ENCODE peak calls at places on chromosomes 1 and 21, in six cellular contexts. One of them, this sample, is unnamed.

GRCh38 chr1:184502154-184502553 is 115.3 kb downstream of the C1orf21 start:
- DNase-seq in GM23248: no peak
- DNase-seq in SK-N-SH: no peak
- DNase-seq in mammary epithelial cell: no peak
- DNase-seq in fibroblast of lung: no peak
- DNase-seq in neural progenitor cell: no peak
- DNase-seq in this sample: no peak

GRCh38 chr1:5269901-5270300 is 615.5 kb downstream of the AJAP1 start:
- DNase-seq in GM23248: no peak
- DNase-seq in SK-N-SH: no peak
- DNase-seq in mammary epithelial cell: no peak
- DNase-seq in fibroblast of lung: no peak
- DNase-seq in neural progenitor cell: no peak
- DNase-seq in this sample: no peak

GRCh38 chr1:46410156-46411009 is 16.3 kb downstream of the FAAH start:
- DNase-seq in GM23248: peak; percentile 47
- DNase-seq in SK-N-SH: no peak
- DNase-seq in mammary epithelial cell: no peak
- DNase-seq in fibroblast of lung: peak; percentile 17
- DNase-seq in neural progenitor cell: no peak
- DNase-seq in this sample: no peak

GRCh38 chr21:14864211-14865021 is 200.4 kb downstream of the NRIP1 start:
- DNase-seq in GM23248: peak; percentile 81
- DNase-seq in SK-N-SH: peak; percentile 12
- DNase-seq in mammary epithelial cell: peak; percentile 81
- DNase-seq in fibroblast of lung: peak; percentile 82
- DNase-seq in neural progenitor cell: peak; percentile 69
- DNase-seq in this sample: peak; percentile 54

GRCh38 chr1:7448986-7449385 is 322.1 kb upstream of the VAMP3 start:
- DNase-seq in GM23248: no peak
- DNase-seq in SK-N-SH: no peak
- DNase-seq in mammary epithelial cell: no peak
- DNase-seq in fibroblast of lung: no peak
- DNase-seq in neural progenitor cell: no peak
- DNase-seq in this sample: no peak

GRCh38 chr1:206036661-206037455 is 13.2 kb upstream of the CTSE start:
- DNase-seq in GM23248: no peak
- DNase-seq in SK-N-SH: no peak
- DNase-seq in mammary epithelial cell: no peak
- DNase-seq in fibroblast of lung: no peak
- DNase-seq in neural progenitor cell: no peak
- DNase-seq in this sample: no peak

GRCh38 chr1:83998599-83999315 is at the start of gene TTLL7:
- DNase-seq in GM23248: peak; percentile 80
- DNase-seq in SK-N-SH: peak; percentile 92
- DNase-seq in mammary epithelial cell: peak; percentile 76
- DNase-seq in fibroblast of lung: peak; percentile 27
- DNase-seq in neural progenitor cell: peak; percentile 93
- DNase-seq in this sample: peak; percentile 85

GRCh38 chr1:56824956-56825355 is 5.8 kb upstream of the FYB2 start:
- DNase-seq in GM23248: peak; percentile 13
- DNase-seq in SK-N-SH: no peak
- DNase-seq in mammary epithelial cell: no peak
- DNase-seq in fibroblast of lung: no peak
- DNase-seq in neural progenitor cell: no peak
- DNase-seq in this sample: no peak

GRCh38 chr21:46093668-46094400 is 4.1 kb upstream of the COL6A2 start:
- DNase-seq in GM23248: no peak
- DNase-seq in SK-N-SH: no peak
- DNase-seq in mammary epithelial cell: no peak
- DNase-seq in fibroblast of lung: no peak
- DNase-seq in neural progenitor cell: no peak
- DNase-seq in this sample: no peak

GRCh38 chr1:99648107-99648506 is 2.2 kb downstream of the PALMD start:
- DNase-seq in GM23248: peak; percentile 34
- DNase-seq in SK-N-SH: peak; percentile 19
- DNase-seq in mammary epithelial cell: peak; percentile 81
- DNase-seq in fibroblast of lung: no peak
- DNase-seq in neural progenitor cell: no peak
- DNase-seq in this sample: no peak

GRCh38 chr1:54110991-54111390 is 41.8 kb downstream of the CDCP2 start:
- DNase-seq in GM23248: no peak
- DNase-seq in SK-N-SH: no peak
- DNase-seq in mammary epithelial cell: no peak
- DNase-seq in fibroblast of lung: no peak
- DNase-seq in neural progenitor cell: no peak
- DNase-seq in this sample: no peak

GRCh38 chr1:42209516-42210370 is 45.2 kb upstream of the GUCA2A start:
- DNase-seq in GM23248: peak; percentile 32
- DNase-seq in SK-N-SH: no peak
- DNase-seq in mammary epithelial cell: no peak
- DNase-seq in fibroblast of lung: peak; percentile 88
- DNase-seq in neural progenitor cell: no peak
- DNase-seq in this sample: no peak

GRCh38 chr1:66916320-66916719 is 8.3 kb downstream of the DNAI4 start:
- DNase-seq in GM23248: peak; percentile 18
- DNase-seq in SK-N-SH: peak; percentile 42
- DNase-seq in mammary epithelial cell: no peak
- DNase-seq in fibroblast of lung: peak; percentile 41
- DNase-seq in neural progenitor cell: no peak
- DNase-seq in this sample: no peak

GRCh38 chr1:235423214-235423652 is 56.0 kb downstream of the TBCE start:
- DNase-seq in GM23248: no peak
- DNase-seq in SK-N-SH: no peak
- DNase-seq in mammary epithelial cell: no peak
- DNase-seq in fibroblast of lung: no peak
- DNase-seq in neural progenitor cell: no peak
- DNase-seq in this sample: no peak

GRCh38 chr1:19338323-19338762 is 26.2 kb downstream of the SLC66A1 start:
- DNase-seq in GM23248: no peak
- DNase-seq in SK-N-SH: peak; percentile 74
- DNase-seq in mammary epithelial cell: peak; percentile 41
- DNase-seq in fibroblast of lung: no peak
- DNase-seq in neural progenitor cell: peak; percentile 81
- DNase-seq in this sample: peak; percentile 42

GRCh38 chr1:220748091-220748934 is at the start of gene MTARC2:
- DNase-seq in GM23248: peak; percentile 86
- DNase-seq in SK-N-SH: peak; percentile 90
- DNase-seq in mammary epithelial cell: peak; percentile 62
- DNase-seq in fibroblast of lung: peak; percentile 73
- DNase-seq in neural progenitor cell: peak; percentile 70
- DNase-seq in this sample: peak; percentile 39

GRCh38 chr1:19038732-19039131 is 82.3 kb upstream of the IFFO2 start:
- DNase-seq in GM23248: no peak
- DNase-seq in SK-N-SH: no peak
- DNase-seq in mammary epithelial cell: no peak
- DNase-seq in fibroblast of lung: no peak
- DNase-seq in neural progenitor cell: no peak
- DNase-seq in this sample: no peak

GRCh38 chr1:23483327-23484252 is at the start of gene ASAP3:
- DNase-seq in GM23248: peak; percentile 63
- DNase-seq in SK-N-SH: peak; percentile 59
- DNase-seq in mammary epithelial cell: peak; percentile 25
- DNase-seq in fibroblast of lung: peak; percentile 53
- DNase-seq in neural progenitor cell: peak; percentile 54
- DNase-seq in this sample: peak; percentile 38

GRCh38 chr1:38559180-38559874 is 300.2 kb downstream of the RRAGC start:
- DNase-seq in GM23248: peak; percentile 10
- DNase-seq in SK-N-SH: no peak
- DNase-seq in mammary epithelial cell: no peak
- DNase-seq in fibroblast of lung: no peak
- DNase-seq in neural progenitor cell: no peak
- DNase-seq in this sample: no peak

GRCh38 chr1:226566234-226566633 is 17.7 kb downstream of the STUM start:
- DNase-seq in GM23248: no peak
- DNase-seq in SK-N-SH: no peak
- DNase-seq in mammary epithelial cell: no peak
- DNase-seq in fibroblast of lung: no peak
- DNase-seq in neural progenitor cell: no peak
- DNase-seq in this sample: no peak
- H3K27ac ChIP-seq in GM23248: no peak overlapping the region
- H3K27ac ChIP-seq in SK-N-SH: no peak overlapping the region
- H3K27ac ChIP-seq in mammary epithelial cell: no peak overlapping the region
- H3K27ac ChIP-seq in fibroblast of lung: no peak overlapping the region
- H3K27ac ChIP-seq in neural progenitor cell: no peak overlapping the region
- H3K27ac ChIP-seq in this sample: no peak overlapping the region

DNA sequence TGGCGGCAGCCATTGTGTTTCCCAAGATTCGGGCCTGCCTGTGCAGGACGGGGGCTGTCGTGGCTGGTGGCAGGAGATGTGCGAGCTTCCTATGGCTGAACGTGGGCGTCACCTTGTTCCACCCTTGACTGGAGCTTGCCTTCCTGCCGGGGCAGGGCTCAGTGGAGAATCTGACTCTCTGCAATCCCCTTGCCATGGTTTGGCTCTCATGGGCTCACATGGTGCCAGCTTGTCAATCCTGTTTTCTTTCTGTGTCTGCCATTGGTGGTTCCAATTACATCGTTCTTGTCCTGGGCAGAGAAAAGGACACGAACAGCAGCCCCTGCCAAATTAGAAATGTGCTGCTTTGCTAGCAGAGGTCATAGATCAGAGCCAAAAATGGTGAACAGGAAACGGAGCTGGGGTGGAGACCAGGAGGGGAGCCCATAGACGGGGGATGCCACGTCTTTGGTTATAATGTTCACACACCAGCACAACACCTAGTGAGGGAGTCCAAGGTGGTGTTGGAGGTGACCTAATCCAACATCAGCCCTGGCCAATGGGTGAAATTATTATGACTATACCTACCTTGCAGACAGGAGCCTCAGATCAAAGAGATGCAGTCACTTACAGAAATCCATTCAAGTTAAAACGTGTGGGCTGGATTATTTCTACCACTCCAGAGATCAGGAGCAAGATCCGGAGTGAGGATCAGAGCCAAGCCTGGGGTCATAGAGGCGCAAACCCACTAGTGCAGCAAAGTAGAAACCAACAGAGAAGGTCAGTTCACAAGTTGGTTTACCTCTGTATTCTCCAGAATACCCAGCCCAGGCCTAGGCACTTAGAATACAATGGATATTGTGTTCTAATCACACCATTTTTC is 253.1 kb downstream of the SIPA1L2 start:
- DNase-seq in GM23248: no peak
- DNase-seq in SK-N-SH: no peak
- DNase-seq in mammary epithelial cell: no peak
- DNase-seq in fibroblast of lung: peak; percentile 2
- DNase-seq in neural progenitor cell: no peak
- DNase-seq in this sample: no peak
- H2AFZ ChIP-seq in GM23248: no peak overlapping the region
- H2AFZ ChIP-seq in SK-N-SH: no peak overlapping the region
- H2AFZ ChIP-seq in mammary epithelial cell: peak overlapping the region; percentile 18
- H2AFZ ChIP-seq in fibroblast of lung: no peak overlapping the region
- H2AFZ ChIP-seq in neural progenitor cell: no peak overlapping the region
- H2AFZ ChIP-seq in this sample: peak overlapping the region; percentile 9

DNA sequence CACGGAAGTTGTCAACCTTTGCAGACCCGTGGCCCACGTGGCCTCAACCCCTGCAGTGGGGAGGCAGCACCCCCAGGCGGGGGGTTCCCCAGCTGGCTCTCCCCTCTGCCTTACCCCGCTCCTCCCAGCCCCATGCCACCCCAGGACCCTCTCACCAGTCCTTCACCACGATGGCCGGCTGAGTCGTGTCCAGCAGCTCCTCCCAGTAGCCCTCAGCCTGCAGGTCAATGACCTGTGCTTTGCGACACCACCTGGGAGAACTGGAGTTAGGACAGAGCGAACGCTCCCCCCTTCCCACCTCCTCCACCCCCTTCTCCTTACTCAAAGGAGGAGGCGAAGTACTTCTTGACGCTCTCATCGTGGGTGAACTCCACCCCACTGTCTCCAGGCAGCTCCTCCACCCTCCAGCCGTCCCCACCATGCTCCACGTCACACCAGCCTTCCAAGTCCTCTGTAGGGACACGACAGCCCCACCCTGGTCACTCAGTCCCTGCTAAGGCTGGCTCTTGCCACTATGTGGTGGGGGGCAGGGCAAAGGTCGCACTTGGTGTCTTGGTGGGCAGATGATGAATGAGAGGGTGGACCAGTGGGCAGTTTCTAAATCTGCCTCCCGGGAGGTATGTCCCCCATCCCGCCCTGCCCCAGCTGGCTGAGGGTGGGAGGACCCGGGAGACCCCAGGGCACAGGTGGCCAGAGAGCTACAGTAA is 4.5 kb downstream of the FBXO2 start:
- DNase-seq in GM23248: no peak
- DNase-seq in SK-N-SH: no peak
- DNase-seq in mammary epithelial cell: no peak
- DNase-seq in fibroblast of lung: no peak
- DNase-seq in neural progenitor cell: no peak
- DNase-seq in this sample: no peak
- H3K27ac ChIP-seq in GM23248: no peak overlapping the region
- H3K27ac ChIP-seq in SK-N-SH: no peak overlapping the region
- H3K27ac ChIP-seq in mammary epithelial cell: no peak overlapping the region
- H3K27ac ChIP-seq in fibroblast of lung: no peak overlapping the region
- H3K27ac ChIP-seq in neural progenitor cell: no peak overlapping the region
- H3K27ac ChIP-seq in this sample: no peak overlapping the region

DNA sequence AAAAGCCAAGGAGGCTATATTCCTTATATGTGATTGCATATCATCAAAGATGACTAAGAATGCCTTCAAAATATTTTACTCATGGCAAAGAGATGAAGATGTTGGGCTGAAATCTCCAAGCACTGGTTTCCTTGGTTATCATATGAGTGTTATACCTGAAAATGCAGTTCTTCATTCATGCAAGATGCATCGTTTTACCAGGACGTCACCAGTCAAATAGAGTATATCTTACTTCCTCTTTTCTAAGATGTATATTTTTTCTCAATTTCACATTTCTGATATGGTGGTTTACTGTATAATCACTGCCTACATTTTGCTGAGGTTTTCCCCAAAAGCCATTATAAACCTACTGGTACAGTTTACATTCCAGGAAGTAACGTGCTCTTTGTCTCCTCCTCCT is 1085.7 kb downstream of the NCAM2 start:
- DNase-seq in GM23248: no peak
- DNase-seq in SK-N-SH: no peak
- DNase-seq in mammary epithelial cell: no peak
- DNase-seq in fibroblast of lung: no peak
- DNase-seq in neural progenitor cell: no peak
- DNase-seq in this sample: no peak
- H2AFZ ChIP-seq in GM23248: no peak overlapping the region
- H2AFZ ChIP-seq in SK-N-SH: no peak overlapping the region
- H2AFZ ChIP-seq in mammary epithelial cell: no peak overlapping the region
- H2AFZ ChIP-seq in fibroblast of lung: no peak overlapping the region
- H2AFZ ChIP-seq in neural progenitor cell: no peak overlapping the region
- H2AFZ ChIP-seq in this sample: no peak overlapping the region

GRCh38 chr1:14705824-14706223 is 107.3 kb downstream of the KAZN start:
- DNase-seq in GM23248: no peak
- DNase-seq in SK-N-SH: no peak
- DNase-seq in mammary epithelial cell: no peak
- DNase-seq in fibroblast of lung: no peak
- DNase-seq in neural progenitor cell: no peak
- DNase-seq in this sample: no peak

GRCh38 chr1:14704846-14705245 is 106.4 kb downstream of the KAZN start:
- DNase-seq in GM23248: no peak
- DNase-seq in SK-N-SH: no peak
- DNase-seq in mammary epithelial cell: peak; percentile 79
- DNase-seq in fibroblast of lung: no peak
- DNase-seq in neural progenitor cell: no peak
- DNase-seq in this sample: no peak

GRCh38 chr1:14707774-14708450 is 109.4 kb downstream of the KAZN start:
- DNase-seq in GM23248: no peak
- DNase-seq in SK-N-SH: no peak
- DNase-seq in mammary epithelial cell: no peak
- DNase-seq in fibroblast of lung: no peak
- DNase-seq in neural progenitor cell: no peak
- DNase-seq in this sample: no peak

GRCh38 chr1:14710331-14710730 is 111.8 kb downstream of the KAZN start:
- DNase-seq in GM23248: no peak
- DNase-seq in SK-N-SH: no peak
- DNase-seq in mammary epithelial cell: no peak
- DNase-seq in fibroblast of lung: no peak
- DNase-seq in neural progenitor cell: no peak
- DNase-seq in this sample: no peak

GRCh38 chr1:14706656-14707055 is 108.2 kb downstream of the KAZN start:
- DNase-seq in GM23248: no peak
- DNase-seq in SK-N-SH: no peak
- DNase-seq in mammary epithelial cell: no peak
- DNase-seq in fibroblast of lung: no peak
- DNase-seq in neural progenitor cell: no peak
- DNase-seq in this sample: no peak
- H3K27ac ChIP-seq in GM23248: no peak overlapping the region
- H3K27ac ChIP-seq in SK-N-SH: no peak overlapping the region
- H3K27ac ChIP-seq in mammary epithelial cell: no peak overlapping the region
- H3K27ac ChIP-seq in fibroblast of lung: no peak overlapping the region
- H3K27ac ChIP-seq in neural progenitor cell: no peak overlapping the region
- H3K27ac ChIP-seq in this sample: no peak overlapping the region

This sample was measured in neuronal stem cell.